ENCODE peak calls at places on chromosome 5, in six cellular contexts. E is A549; M is activated CD8-positive, alpha-beta memory T cell treated with anti-CD3 and anti-CD28 coated beads, Interleukin-2, amount 50 U/mL, for 4 hours; J is lower lobe of right lung; X is endodermal cell; R is BJ. B is an unnamed sample.

GRCh38 chr5:135578685-135579341 is at the start of gene CXCL14:
- DNase-seq in E (no peak), M (no peak), J (peak; percentile 55), X (peak; percentile 91), R (no peak), B (no peak)

GRCh38 chr5:125281662-125282061 is 535.2 kb upstream of the ZNF608 start:
- DNase-seq in E (no peak), M (no peak), J (no peak), X (no peak), R (no peak), B (no peak)

GRCh38 chr5:155004138-155004744 is 9.3 kb upstream of the KIF4B start:
- DNase-seq in E (peak; percentile 45), M (no peak), J (no peak), X (peak; percentile 90), R (no peak), B (no peak)

GRCh38 chr5:158174918-158175663 is 316.1 kb upstream of the CLINT1 start:
- DNase-seq in E (peak; percentile 59), M (peak; percentile 54), J (peak; percentile 53), X (peak; percentile 96), R (no peak), B (peak; percentile 45)

GRCh38 chr5:58073246-58073645 is 386.6 kb downstream of the PLK2 start:
- DNase-seq in E (no peak), M (no peak), J (no peak), X (no peak), R (no peak), B (no peak)

GRCh38 chr5:176915906-176916305 is 16.8 kb upstream of the HK3 start:
- DNase-seq in E (no peak), M (no peak), J (no peak), X (no peak), R (no peak), B (no peak)

GRCh38 chr5:93017854-93018253 is 563.2 kb downstream of the NR2F1-AS1 start:
- DNase-seq in E (peak; percentile 6), M (no peak), J (no peak), X (no peak), R (peak; percentile 37), B (no peak)

GRCh38 chr5:116411101-116411571 is 163.5 kb downstream of the SEMA6A start:
- DNase-seq in E (no peak), M (no peak), J (no peak), X (peak; percentile 32), R (no peak), B (no peak)

GRCh38 chr5:496028-496427 is 28.2 kb downstream of the SLC9A3 start:
- DNase-seq in E (no peak), M (no peak), J (no peak), X (no peak), R (no peak), B (no peak)

GRCh38 chr5:140423609-140424008 is 22.0 kb downstream of the ANKHD1 start:
- DNase-seq in E (no peak), M (no peak), J (no peak), X (no peak), R (no peak), B (no peak)

GRCh38 chr5:76386360-76386759 is 16.7 kb upstream of the IQGAP2 start:
- DNase-seq in E (no peak), M (no peak), J (peak; percentile 84), X (no peak), R (no peak), B (no peak)

GRCh38 chr5:139180850-139181785 is 17.1 kb downstream of the SIL1 start:
- DNase-seq in E (no peak), M (no peak), J (no peak), X (no peak), R (no peak), B (no peak)

GRCh38 chr5:123094919-123095693 is 6.1 kb downstream of the PRDM6 start:
- DNase-seq in E (no peak), M (no peak), J (no peak), X (peak; percentile 85), R (no peak), B (no peak)

GRCh38 chr5:172953776-172954189 is 5.4 kb upstream of the RPL26L1 start:
- DNase-seq in E (peak; percentile 85), M (no peak), J (no peak), X (no peak), R (peak; percentile 93), B (no peak)

GRCh38 chr5:113169720-113170119 is 193.1 kb downstream of the DCP2 start:
- DNase-seq in E (no peak), M (no peak), J (no peak), X (peak; percentile 22), R (no peak), B (no peak)

GRCh38 chr5:134252671-134253070 is 26.8 kb upstream of the PPP2CA start:
- DNase-seq in E (peak; percentile 75), M (no peak), J (no peak), X (no peak), R (peak; percentile 59), B (no peak)

GRCh38 chr5:81698806-81699205 is 52.1 kb downstream of the SSBP2 start:
- DNase-seq in E (no peak), M (no peak), J (no peak), X (no peak), R (no peak), B (no peak)

GRCh38 chr5:66742083-66742895 is 146.1 kb downstream of the MAST4 start:
- DNase-seq in E (peak; percentile 61), M (no peak), J (peak; percentile 55), X (peak; percentile 63), R (no peak), B (peak; percentile 2)

GRCh38 chr5:43658499-43658898 is 55.5 kb downstream of the NNT start:
- DNase-seq in E (no peak), M (no peak), J (no peak), X (no peak), R (peak; percentile 78), B (no peak)

GRCh38 chr5:96668725-96669124 is 6.5 kb downstream of the CAST start:
- DNase-seq in E (no peak), M (no peak), J (no peak), X (peak; percentile 72), R (no peak), B (no peak)

GRCh38 chr5:34498582-34498981 is 157.5 kb upstream of the RAI14 start:
- DNase-seq in E (no peak), M (no peak), J (no peak), X (no peak), R (no peak), B (no peak)

GRCh38 chr5:14871084-14871572 is 450 bp downstream of the ANKH start:
- DNase-seq in E (peak; percentile 4), M (peak; percentile 45), J (peak; percentile 60), X (no peak), R (no peak), B (no peak)

GRCh38 chr5:174729075-174729680 is 4.8 kb downstream of the MSX2 start:
- DNase-seq in E (no peak), M (no peak), J (no peak), X (peak; percentile 66), R (no peak), B (no peak)